ENCODE peak calls at places on chromosomes 3 and 15, in eight cellular contexts. S is aorta; V is SJSA1; X is tibial artery; J is adrenal gland; N is BJ; E is transverse colon; F is CD4-positive, alpha-beta memory T cell. B is an unnamed sample.

GRCh38 chr3:10627884-10628572 is 122.6 kb upstream of the ATP2B2 start:
- DNase-seq in S (no peak), V (no peak), X (no peak), J (no peak), N (no peak), E (no peak), F (no peak), B (no peak)

GRCh38 chr3:17810759-17811158 is 68.3 kb upstream of the TBC1D5 start:
- DNase-seq in S (no peak), V (peak; percentile 48), X (no peak), J (no peak), N (peak; percentile 38), E (no peak), F (no peak), B (no peak)

GRCh38 chr15:57298843-57299550 is 77.3 kb upstream of the CGNL1 start:
- DNase-seq in S (no peak), V (peak; percentile 21), X (no peak), J (peak; percentile 39), N (no peak), E (no peak), F (no peak), B (no peak)

GRCh38 chr3:124336067-124336656 is 344.2 kb upstream of the ROPN1 start:
- DNase-seq in S (no peak), V (no peak), X (no peak), J (no peak), N (no peak), E (no peak), F (no peak), B (no peak)

GRCh38 chr15:40498418-40498817 is 27.6 kb downstream of the CHST14 start:
- DNase-seq in S (no peak), V (no peak), X (no peak), J (no peak), N (no peak), E (no peak), F (no peak), B (no peak)

GRCh38 chr3:177195242-177195940 is 1.9 kb downstream of the TBL1XR1 start:
- DNase-seq in S (no peak), V (peak; percentile 23), X (no peak), J (no peak), N (no peak), E (peak; percentile 40), F (no peak), B (no peak)

GRCh38 chr3:4744405-4745239 is 234.6 kb upstream of the BHLHE40 start:
- DNase-seq in S (no peak), V (peak; percentile 85), X (no peak), J (no peak), N (peak; percentile 60), E (no peak), F (no peak), B (no peak)

GRCh38 chr15:80594091-80594889 is 100.8 kb upstream of the ABHD17C start:
- DNase-seq in S (no peak), V (no peak), X (peak; percentile 51), J (no peak), N (no peak), E (no peak), F (no peak), B (no peak)

GRCh38 chr15:22919171-22919570 is 61.0 kb downstream of the CYFIP1 start:
- DNase-seq in S (no peak), V (no peak), X (no peak), J (no peak), N (no peak), E (no peak), F (no peak), B (no peak)

GRCh38 chr15:98547741-98548166 is 100.6 kb upstream of the IGF1R start:
- DNase-seq in S (no peak), V (no peak), X (peak; percentile 84), J (no peak), N (no peak), E (peak; percentile 11), F (no peak), B (peak; percentile 76)

GRCh38 chr15:101179341-101180153 is 72.3 kb downstream of the CHSY1 start:
- DNase-seq in S (no peak), V (peak; percentile 66), X (no peak), J (peak; percentile 48), N (peak; percentile 89), E (no peak), F (no peak), B (no peak)

GRCh38 chr3:46934508-46935167 is 41.9 kb downstream of the CCDC12 start:
- DNase-seq in S (peak; percentile 81), V (no peak), X (peak; percentile 74), J (no peak), N (no peak), E (no peak), F (no peak), B (peak; percentile 54)

GRCh38 chr3:46888705-46889104 is 11.2 kb downstream of the PTH1R start:
- DNase-seq in S (no peak), V (no peak), X (no peak), J (no peak), N (no peak), E (no peak), F (no peak), B (no peak)

GRCh38 chr3:174016186-174016585 is 618.6 kb downstream of the NLGN1 start:
- DNase-seq in S (no peak), V (no peak), X (no peak), J (no peak), N (peak; percentile 15), E (no peak), F (no peak), B (no peak)

GRCh38 chr3:73056365-73057150 is 4.9 kb upstream of the EBLN2 start:
- DNase-seq in S (no peak), V (peak; percentile 18), X (no peak), J (no peak), N (no peak), E (no peak), F (peak; percentile 46), B (no peak)

GRCh38 chr3:159897331-159898075 is 91.1 kb upstream of the IL12A start:
- DNase-seq in S (no peak), V (no peak), X (no peak), J (no peak), N (peak; percentile 31), E (no peak), F (no peak), B (no peak)

GRCh38 chr3:35640736-35641135 is 1.4 kb downstream of the ARPP21 start:
- DNase-seq in S (no peak), V (no peak), X (no peak), J (no peak), N (no peak), E (no peak), F (no peak), B (no peak)

GRCh38 chr3:35641920-35642532 is 2.7 kb downstream of the ARPP21 start:
- DNase-seq in S (no peak), V (no peak), X (no peak), J (no peak), N (no peak), E (no peak), F (no peak), B (no peak)

GRCh38 chr3:35645189-35645588 is 5.9 kb downstream of the ARPP21 start:
- DNase-seq in S (no peak), V (no peak), X (no peak), J (no peak), N (no peak), E (no peak), F (no peak), B (no peak)

GRCh38 chr3:35644461-35644860 is 5.1 kb downstream of the ARPP21 start:
- DNase-seq in S (no peak), V (no peak), X (no peak), J (no peak), N (no peak), E (no peak), F (no peak), B (no peak)

DNA sequence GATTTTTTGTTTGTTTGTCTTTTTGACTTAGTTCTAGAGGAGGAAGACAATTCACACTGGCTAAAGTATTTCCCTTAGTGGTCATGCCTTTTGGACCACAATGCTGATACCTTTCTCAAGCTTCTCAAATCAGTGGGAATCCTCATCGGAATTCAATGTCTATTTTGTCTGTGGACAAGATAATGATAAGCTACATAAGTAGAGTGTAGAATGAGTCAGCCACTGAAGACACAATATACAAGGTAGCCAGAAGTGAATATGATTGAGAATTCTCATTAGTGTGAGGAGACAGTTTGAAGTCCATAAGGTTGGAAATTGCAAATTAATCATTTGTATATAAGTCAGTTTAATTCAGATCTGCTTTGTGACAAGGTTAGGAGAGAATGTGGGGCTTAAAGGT is 4.1 kb downstream of the ARPP21 start:
- DNase-seq in S (no peak), V (no peak), X (no peak), J (no peak), N (no peak), E (no peak), F (no peak), B (no peak)
- H3K27me3 ChIP-seq in S (no peaks in the 10 kb centered on the region), V (peaks cover 12% of the 10 kb centered on the region), X (no peaks in the 10 kb centered on the region), J (peaks cover 22% of the 10 kb centered on the region), N (peaks cover 2% of the 10 kb centered on the region), E (peaks cover 43% of the 10 kb centered on the region), F (no peaks in the 10 kb centered on the region), B (peaks cover 41% of the 10 kb centered on the region)

DNA sequence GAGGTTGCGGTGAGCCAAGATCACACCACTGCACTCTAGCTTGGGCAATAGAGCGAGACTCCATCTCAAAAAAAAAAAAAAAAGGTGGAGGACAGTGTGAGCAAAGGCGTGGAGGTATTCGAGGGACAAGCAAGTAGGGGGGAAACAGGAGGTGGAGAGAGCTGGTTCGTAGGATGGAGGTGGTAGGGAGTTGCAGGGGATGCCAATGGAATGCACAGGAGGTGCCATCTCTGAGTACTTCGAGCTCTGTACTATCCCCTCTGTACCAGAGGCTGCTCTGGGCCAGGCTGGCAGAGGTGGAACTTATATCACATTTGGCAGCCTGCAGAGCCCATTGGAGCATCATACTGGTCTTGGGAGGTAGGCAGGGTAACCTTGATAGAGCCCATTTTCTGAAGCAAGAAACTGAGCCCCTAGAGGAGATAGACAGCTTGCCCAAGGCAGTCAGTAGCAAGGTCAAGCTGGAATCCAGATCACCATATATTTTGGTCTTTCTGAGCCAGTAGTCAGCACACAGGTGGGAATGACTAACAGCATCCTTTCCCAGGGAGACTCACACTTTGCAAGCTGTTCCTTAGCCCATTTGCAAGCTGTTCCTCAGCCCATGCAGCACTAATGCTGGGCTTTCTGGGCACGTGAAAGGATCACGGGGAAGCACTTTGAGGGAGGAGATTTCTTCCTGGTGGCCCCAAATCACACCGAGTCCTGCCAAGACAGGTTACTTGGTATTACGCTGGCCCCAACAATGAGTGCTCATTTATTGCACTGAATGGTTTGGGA is 9.2 kb upstream of the CCDC33 start:
- DNase-seq in S (no peak), V (no peak), X (no peak), J (no peak), N (no peak), E (no peak), F (no peak), B (no peak)
- H3K27me3 ChIP-seq in S (no peaks in the 10 kb centered on the region), V (no peaks in the 10 kb centered on the region), X (no peaks in the 10 kb centered on the region), J (no peaks in the 10 kb centered on the region), N (peaks cover 9% of the 10 kb centered on the region), E (peaks cover 4% of the 10 kb centered on the region), F (no peaks in the 10 kb centered on the region), B (peaks cover 39% of the 10 kb centered on the region)

DNA sequence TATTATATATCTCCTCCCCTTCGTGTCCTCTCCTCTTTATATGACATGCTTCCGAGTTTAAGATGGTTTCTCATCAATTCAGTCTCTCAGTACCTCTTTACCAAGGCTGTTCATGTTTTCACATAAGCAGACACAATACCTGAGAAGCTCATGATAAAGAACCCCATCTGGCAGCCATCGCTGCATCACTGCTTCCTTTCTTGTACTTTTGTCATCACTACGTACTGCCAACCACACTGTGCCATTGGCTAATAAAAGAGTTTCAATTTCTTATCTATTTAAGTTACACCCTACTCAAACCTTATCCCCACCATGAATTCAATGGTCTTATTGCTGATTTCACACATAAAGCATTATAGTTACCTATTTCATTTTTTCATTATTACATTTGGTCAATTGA is 484.7 kb upstream of the CNTN4 start:
- DNase-seq in S (no peak), V (no peak), X (no peak), J (no peak), N (no peak), E (no peak), F (no peak), B (no peak)
- H3K27me3 ChIP-seq in S (no peaks in the 10 kb centered on the region), V (no peaks in the 10 kb centered on the region), X (no peaks in the 10 kb centered on the region), J (no peaks in the 10 kb centered on the region), N (no peaks in the 10 kb centered on the region), E (no peaks in the 10 kb centered on the region), F (no peaks in the 10 kb centered on the region), B (no peaks in the 10 kb centered on the region)

GRCh38 chr3:187878776-187879524 is 133.7 kb upstream of the BCL6 start:
- DNase-seq in S (no peak), V (peak; percentile 29), X (no peak), J (no peak), N (no peak), E (no peak), F (no peak), B (no peak)
- H3K27me3 ChIP-seq in S (no peaks in the 10 kb centered on the region), V (no peaks in the 10 kb centered on the region), X (no peaks in the 10 kb centered on the region), J (no peaks in the 10 kb centered on the region), N (no peaks in the 10 kb centered on the region), E (no peaks in the 10 kb centered on the region), F (no peaks in the 10 kb centered on the region), B (no peaks in the 10 kb centered on the region)